ENCODE peak calls at places on chromosomes 3 and 15, in four cellular contexts. D, Q, E and G are unnamed samples.

GRCh38 chr15:40929730-40930429 is 740 bp downstream of the DLL4 start:
- DNase-seq in D (peak), Q (no peak), E (peak), G (no peak)

GRCh38 chr15:85860394-85861161 is 65.9 kb upstream of the KLHL25 start:
- DNase-seq in D (no peak), Q (no peak), E (no peak), G (no peak)

GRCh38 chr3:157785071-157785826 is 282.0 kb upstream of the VEPH1 start:
- DNase-seq in D (peak), Q (no peak), E (peak), G (no peak)

GRCh38 chr15:36921484-36922091 is 178.8 kb downstream of the MEIS2 start:
- DNase-seq in D (no peak), Q (no peak), E (no peak), G (no peak)

GRCh38 chr3:42351221-42351620 is 59.2 kb downstream of the LYZL4 start:
- DNase-seq in D (no peak), Q (no peak), E (no peak), G (no peak)

GRCh38 chr3:177110308-177111254 is 86.7 kb downstream of the TBL1XR1 start:
- DNase-seq in D (no peak), Q (no peak), E (no peak), G (no peak)

GRCh38 chr3:159877924-159878323 is 110.7 kb upstream of the IL12A start:
- DNase-seq in D (no peak), Q (no peak), E (peak), G (no peak)

GRCh38 chr15:33370225-33371020 is 59.7 kb downstream of the RYR3 start:
- DNase-seq in D (no peak), Q (no peak), E (no peak), G (no peak)

GRCh38 chr3:73556520-73557371 is 68.0 kb downstream of the PDZRN3 start:
- DNase-seq in D (peak), Q (no peak), E (no peak), G (no peak)

GRCh38 chr15:57527382-57528091 is 64.2 kb upstream of the MYZAP start:
- DNase-seq in D (peak), Q (no peak), E (peak), G (peak)

GRCh38 chr15:70605606-70606410 is 157.6 kb downstream of the UACA start:
- DNase-seq in D (no peak), Q (no peak), E (peak), G (no peak)

GRCh38 chr3:66863205-66864135 is 134.6 kb upstream of the KBTBD8 start:
- DNase-seq in D (no peak), Q (no peak), E (no peak), G (no peak)

GRCh38 chr3:42501321-42501680 is 1.1 kb upstream of the VIPR1 start:
- DNase-seq in D (peak), Q (no peak), E (no peak), G (no peak)

GRCh38 chr3:45964139-45964538 is 20.9 kb downstream of the CXCR6 start:
- DNase-seq in D (no peak), Q (no peak), E (no peak), G (peak)

GRCh38 chr3:61565569-61565968 is 4.2 kb downstream of the PTPRG start:
- DNase-seq in D (no peak), Q (no peak), E (peak), G (no peak)

GRCh38 chr3:162353414-162353813 is 856.8 kb downstream of the OTOL1 start:
- DNase-seq in D (no peak), Q (no peak), E (no peak), G (no peak)

GRCh38 chr15:63968700-63969099 is 77.6 kb downstream of the DAPK2 start:
- DNase-seq in D (no peak), Q (no peak), E (no peak), G (no peak)

GRCh38 chr3:194572131-194572789 is 61.0 kb downstream of the TMEM44 start:
- DNase-seq in D (peak), Q (no peak), E (peak), G (no peak)

GRCh38 chr3:76063019-76063418 is 277.7 kb upstream of the ZNF717 start:
- DNase-seq in D (no peak), Q (no peak), E (peak), G (no peak)

GRCh38 chr3:59885907-59886400 is 836.1 kb upstream of the CFAP20DC start:
- DNase-seq in D (no peak), Q (no peak), E (no peak), G (no peak)

GRCh38 chr15:74133071-74133702 is 2.8 kb downstream of the ISLR2 start:
- DNase-seq in D (peak), Q (no peak), E (peak), G (no peak)

GRCh38 chr3:66411436-66411835 is 89.4 kb downstream of the LRIG1 start:
- DNase-seq in D (no peak), Q (no peak), E (no peak), G (no peak)

GRCh38 chr3:4584537-4585249 is 91.5 kb downstream of the ITPR1 start:
- DNase-seq in D (no peak), Q (no peak), E (no peak), G (peak)

GRCh38 chr3:18062289-18063025 is 320.0 kb upstream of the TBC1D5 start:
- DNase-seq in D (no peak), Q (no peak), E (peak), G (no peak)